ENCODE peak calls at places on chromosomes 7 and 10, in nine cellular contexts. D is CD14-positive monocyte; L is fibroblast of lung; A is nucleus accumbens; J is memory B cell; B is endothelial cell; G is cardiac muscle cell; Y is SK-N-SH; I is CD4-positive, alpha-beta T cell. K is an unnamed sample.

GRCh38 chr10:130696870-130697269 is 560.7 kb downstream of the GLRX3 start:
- DNase-seq in D (no peak), L (no peak), A (no peak), J (no peak), B (no peak), G (no peak), Y (no peak), I (no peak), K (no peak)

GRCh38 chr10:79562135-79562756 is 2.0 kb upstream of the SFTPA2 start:
- DNase-seq in D (peak; percentile 55), L (peak; percentile 56), A (no peak), J (peak; percentile 25), B (peak; percentile 77), G (peak; percentile 76), Y (peak; percentile 72), I (peak; percentile 40), K (no peak)

GRCh38 chr10:114492351-114493037 is 88.2 kb upstream of the AFAP1L2 start:
- DNase-seq in D (no peak), L (no peak), A (no peak), J (no peak), B (no peak), G (no peak), Y (no peak), I (no peak), K (no peak)

GRCh38 chr10:131206136-131206995 is 105.2 kb downstream of the TCERG1L start:
- DNase-seq in D (no peak), L (no peak), A (no peak), J (no peak), B (no peak), G (no peak), Y (no peak), I (no peak), K (peak; percentile 34)

GRCh38 chr7:43785425-43785824 is 26.9 kb downstream of the BLVRA start:
- DNase-seq in D (no peak), L (peak; percentile 90), A (no peak), J (no peak), B (no peak), G (no peak), Y (no peak), I (no peak), K (no peak)

GRCh38 chr10:75683158-75683557 is 251.7 kb downstream of the LRMDA start:
- DNase-seq in D (no peak), L (peak; percentile 51), A (no peak), J (no peak), B (no peak), G (no peak), Y (no peak), I (no peak), K (no peak)

GRCh38 chr7:19091871-19092270 is 25.6 kb downstream of the TWIST1 start:
- DNase-seq in D (no peak), L (no peak), A (no peak), J (no peak), B (no peak), G (no peak), Y (no peak), I (no peak), K (no peak)

GRCh38 chr10:118621304-118621942 is 26.0 kb upstream of the PRLHR start:
- DNase-seq in D (no peak), L (no peak), A (no peak), J (no peak), B (no peak), G (no peak), Y (peak; percentile 33), I (peak; percentile 9), K (no peak)

GRCh38 chr10:97853006-97853405 is 3.4 kb downstream of the GOLGA7B start:
- DNase-seq in D (peak; percentile 38), L (no peak), A (no peak), J (no peak), B (no peak), G (no peak), Y (no peak), I (no peak), K (no peak)

GRCh38 chr7:151485006-151485732 is 34.5 kb downstream of the RHEB start:
- DNase-seq in D (peak; percentile 59), L (peak; percentile 63), A (no peak), J (no peak), B (no peak), G (no peak), Y (no peak), I (no peak), K (no peak)

GRCh38 chr10:30172663-30173062 is 113.3 kb upstream of the JCAD start:
- DNase-seq in D (no peak), L (no peak), A (no peak), J (no peak), B (no peak), G (no peak), Y (no peak), I (no peak), K (no peak)

K was measured in RWPE2.